ENCODE peak calls at places on chromosomes 1 and 21, in nine cellular contexts. Z, O, S, G, K, B, E, U and V are unnamed samples.

GRCh38 chr1:210233495-210234253 is 1.1 kb downstream of the SERTAD4 start:
- DNase-seq in Z (peak), O (peak), S (peak), G (no peak), K (no peak), B (peak), E (no peak), U (no peak), V (no peak)

GRCh38 chr1:156128749-156129682 is 14.5 kb downstream of the LMNA start:
- DNase-seq in Z (peak), O (peak), S (peak), G (no peak), K (no peak), B (no peak), E (no peak), U (no peak), V (no peak)

GRCh38 chr21:38950388-38951094 is 144.8 kb downstream of the ETS2 start:
- DNase-seq in Z (peak), O (peak), S (peak), G (no peak), K (no peak), B (no peak), E (no peak), U (no peak), V (no peak)

GRCh38 chr1:160942926-160943325 is 11.7 kb downstream of the ITLN2 start:
- DNase-seq in Z (no peak), O (no peak), S (peak), G (no peak), K (no peak), B (no peak), E (no peak), U (no peak), V (no peak)

GRCh38 chr1:174626031-174627020 is 178.6 kb downstream of the GPR52 start:
- DNase-seq in Z (no peak), O (no peak), S (peak), G (no peak), K (no peak), B (no peak), E (no peak), U (no peak), V (no peak)

GRCh38 chr1:183022202-183023145 is 746 bp upstream of the LAMC1 start:
- DNase-seq in Z (peak), O (peak), S (peak), G (no peak), K (peak), B (peak), E (peak), U (no peak), V (peak)

GRCh38 chr1:20682571-20683236 is 21.5 kb upstream of the DDOST start:
- DNase-seq in Z (no peak), O (no peak), S (no peak), G (no peak), K (no peak), B (no peak), E (no peak), U (peak), V (no peak)

GRCh38 chr1:52707927-52708655 is 9.9 kb upstream of the COA7 start:
- DNase-seq in Z (no peak), O (no peak), S (peak), G (no peak), K (no peak), B (no peak), E (no peak), U (no peak), V (no peak)

GRCh38 chr1:162405800-162406199 is 6.1 kb downstream of the SH2D1B start:
- DNase-seq in Z (no peak), O (no peak), S (no peak), G (no peak), K (no peak), B (no peak), E (no peak), U (no peak), V (no peak)

GRCh38 chr1:166685200-166685599 is 154.1 kb upstream of the POGK start:
- DNase-seq in Z (no peak), O (no peak), S (no peak), G (no peak), K (no peak), B (no peak), E (no peak), U (no peak), V (no peak)

GRCh38 chr1:218394416-218394815 is 49.3 kb downstream of the TGFB2 start:
- DNase-seq in Z (no peak), O (no peak), S (no peak), G (no peak), K (no peak), B (no peak), E (no peak), U (no peak), V (no peak)

GRCh38 chr21:41366522-41367151 is 4.8 kb downstream of the MX2 start:
- DNase-seq in Z (peak), O (no peak), S (peak), G (no peak), K (no peak), B (no peak), E (peak), U (peak), V (peak)

GRCh38 chr1:2412773-2413494 is 570 bp upstream of the PEX10 start:
- DNase-seq in Z (no peak), O (peak), S (peak), G (no peak), K (no peak), B (no peak), E (peak), U (peak), V (peak)

GRCh38 chr1:29679828-29680558 is 443.7 kb downstream of the PTPRU start:
- DNase-seq in Z (no peak), O (no peak), S (no peak), G (no peak), K (no peak), B (no peak), E (no peak), U (no peak), V (no peak)

GRCh38 chr1:216183007-216183406 is 240.2 kb downstream of the USH2A start:
- DNase-seq in Z (no peak), O (no peak), S (peak), G (no peak), K (no peak), B (no peak), E (no peak), U (no peak), V (no peak)

GRCh38 chr1:1313500-1314236 is 5.3 kb downstream of the PUSL1 start:
- DNase-seq in Z (no peak), O (no peak), S (no peak), G (no peak), K (no peak), B (no peak), E (no peak), U (no peak), V (no peak)
- TF ChIP-seq CTCF in Z (no peak), O (no peak), S (no peak), G (no peak), K (no peak), B (no peak), E (no peak), U (no peak), V (no peak)

GRCh38 chr1:206798384-206798996 is 26.2 kb upstream of the IL10 start:
- DNase-seq in Z (no peak), O (no peak), S (no peak), G (no peak), K (no peak), B (no peak), E (no peak), U (no peak), V (no peak)
- TF ChIP-seq CTCF in Z (no peak), O (no peak), S (no peak), G (no peak), K (no peak), B (no peak), E (no peak), U (no peak), V (no peak)

DNA sequence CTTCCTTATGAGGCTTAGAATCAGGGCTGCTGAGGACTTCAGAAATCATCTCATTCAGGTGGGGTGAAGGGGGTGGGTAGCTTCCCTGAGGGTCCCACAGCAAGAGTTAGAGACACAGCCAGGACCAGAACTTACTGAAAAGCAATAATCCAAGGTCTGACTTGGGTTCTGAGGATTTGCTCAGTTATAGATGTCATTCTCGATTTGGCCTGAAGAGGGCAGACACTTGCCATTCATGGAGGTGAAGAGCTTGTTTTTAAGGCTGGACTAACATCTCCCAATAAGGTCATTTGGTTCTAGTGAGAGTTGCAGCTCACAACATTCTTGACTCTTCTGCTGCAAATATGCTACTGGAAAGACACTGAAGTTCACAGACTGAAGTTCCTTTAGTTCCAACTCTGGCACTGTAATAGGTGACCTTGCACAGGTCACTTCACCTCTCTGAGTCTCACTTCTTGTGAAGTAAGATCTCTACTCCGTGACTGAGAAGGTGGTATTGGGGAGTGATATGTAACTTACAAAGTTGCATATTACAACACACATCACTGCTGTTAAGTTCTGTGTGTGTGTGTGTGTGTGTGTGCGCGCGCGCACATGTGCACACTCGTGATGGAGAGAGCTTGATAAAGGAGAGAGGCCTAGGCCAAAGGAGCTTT is 69.8 kb upstream of the DIRAS3 start:
- DNase-seq in Z (no peak), O (peak), S (peak), G (no peak), K (peak), B (peak), E (peak), U (no peak), V (no peak)
- TF ChIP-seq CTCF in Z (peak), O (peak), S (peak), G (peak), K (peak), B (peak), E (peak), U (peak), V (peak)

GRCh38 chr1:68164970-68165369 is 67.4 kb downstream of the WLS start:
- DNase-seq in Z (no peak), O (no peak), S (no peak), G (no peak), K (no peak), B (no peak), E (no peak), U (no peak), V (no peak)

GRCh38 chr1:68160021-68160420 is 72.3 kb downstream of the WLS start:
- DNase-seq in Z (no peak), O (no peak), S (no peak), G (no peak), K (no peak), B (no peak), E (no peak), U (no peak), V (no peak)

GRCh38 chr1:68165665-68166064 is 66.7 kb downstream of the WLS start:
- DNase-seq in Z (no peak), O (no peak), S (no peak), G (no peak), K (no peak), B (no peak), E (no peak), U (no peak), V (no peak)

GRCh38 chr1:68163220-68163619 is 69.1 kb downstream of the WLS start:
- DNase-seq in Z (no peak), O (no peak), S (no peak), G (no peak), K (no peak), B (no peak), E (no peak), U (no peak), V (no peak)

GRCh38 chr1:68162761-68163160 is 69.6 kb downstream of the WLS start:
- DNase-seq in Z (no peak), O (no peak), S (no peak), G (no peak), K (no peak), B (peak), E (no peak), U (no peak), V (no peak)
- TF ChIP-seq CTCF in Z (peak), O (no peak), S (peak), G (no peak), K (no peak), B (peak), E (no peak), U (no peak), V (no peak)

GRCh38 chr21:33031152-33031551 is 5.4 kb downstream of the OLIG2 start:
- DNase-seq in Z (no peak), O (no peak), S (no peak), G (no peak), K (no peak), B (no peak), E (peak), U (no peak), V (no peak)
- TF ChIP-seq CTCF in Z (no peak), O (no peak), S (no peak), G (no peak), K (no peak), B (no peak), E (no peak), U (no peak), V (no peak)

DNA sequence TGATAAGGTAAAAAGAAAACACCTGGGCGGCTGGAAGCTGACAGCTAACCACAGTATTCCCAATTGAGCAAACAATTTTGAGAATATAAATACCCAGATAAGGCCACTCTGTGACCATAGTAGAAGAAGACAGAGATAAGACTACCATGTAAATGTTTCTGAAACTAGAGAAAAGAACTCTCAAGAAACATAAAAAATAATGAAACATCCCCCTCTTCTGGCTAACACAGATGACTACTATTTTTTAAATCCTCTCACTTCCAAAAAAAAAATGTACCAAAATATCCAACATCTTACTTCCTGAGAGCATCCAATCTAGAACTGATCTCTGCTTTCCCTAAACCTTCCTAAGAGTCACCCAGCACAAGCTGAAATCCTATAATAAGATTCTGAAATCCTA is 125.9 kb downstream of the HFM1 start:
- DNase-seq in Z (no peak), O (no peak), S (peak), G (no peak), K (no peak), B (no peak), E (no peak), U (no peak), V (no peak)
- TF ChIP-seq CTCF in Z (no peak), O (no peak), S (peak), G (no peak), K (peak), B (peak), E (no peak), U (no peak), V (no peak)

GRCh38 chr1:46342084-46342656 is 1.6 kb downstream of the NSUN4 start:
- DNase-seq in Z (no peak), O (no peak), S (peak), G (no peak), K (no peak), B (peak), E (peak), U (peak), V (no peak)
- TF ChIP-seq CTCF in Z (no peak), O (no peak), S (peak), G (no peak), K (peak), B (peak), E (no peak), U (peak), V (no peak)

GRCh38 chr1:212701910-212702309 is 2.3 kb upstream of the BATF3 start:
- DNase-seq in Z (no peak), O (no peak), S (no peak), G (no peak), K (no peak), B (no peak), E (no peak), U (no peak), V (no peak)
- TF ChIP-seq CTCF in Z (no peak), O (no peak), S (peak), G (no peak), K (no peak), B (no peak), E (no peak), U (no peak), V (no peak)

DNA sequence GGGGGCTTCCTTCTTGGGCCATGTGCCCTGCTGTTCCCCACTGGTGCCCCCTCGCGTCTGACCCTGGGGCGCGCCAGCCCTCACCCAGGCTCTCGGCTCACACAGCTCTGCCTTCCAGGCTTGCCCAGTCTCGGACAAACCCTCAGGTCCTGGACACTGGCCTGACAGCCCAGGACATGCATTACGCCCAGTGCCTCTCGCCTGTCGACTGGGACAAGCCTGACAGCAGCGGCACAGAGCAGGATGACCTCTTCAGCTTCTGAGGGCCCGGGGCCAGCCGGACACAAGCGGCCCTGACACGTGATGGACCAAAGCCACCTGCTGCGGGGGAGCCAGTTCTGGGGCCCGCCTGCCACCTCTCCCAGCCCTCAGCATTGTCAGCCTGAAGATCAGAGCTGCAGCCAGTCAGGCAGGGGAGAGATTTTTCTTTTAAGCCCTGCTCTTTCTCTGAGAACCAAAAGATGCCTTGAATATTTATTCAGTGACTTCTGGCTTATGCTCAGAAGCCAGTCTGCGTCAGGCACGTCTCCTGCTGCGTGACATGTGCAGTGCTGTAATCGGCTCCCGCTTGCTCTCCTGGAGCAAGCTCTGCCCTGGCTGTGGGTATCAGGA is 23.4 kb downstream of the LDLRAP1 start:
- DNase-seq in Z (peak), O (peak), S (no peak), G (no peak), K (no peak), B (no peak), E (no peak), U (no peak), V (no peak)
- TF ChIP-seq CTCF in Z (no peak), O (no peak), S (no peak), G (peak), K (no peak), B (no peak), E (no peak), U (no peak), V (no peak)

DNA sequence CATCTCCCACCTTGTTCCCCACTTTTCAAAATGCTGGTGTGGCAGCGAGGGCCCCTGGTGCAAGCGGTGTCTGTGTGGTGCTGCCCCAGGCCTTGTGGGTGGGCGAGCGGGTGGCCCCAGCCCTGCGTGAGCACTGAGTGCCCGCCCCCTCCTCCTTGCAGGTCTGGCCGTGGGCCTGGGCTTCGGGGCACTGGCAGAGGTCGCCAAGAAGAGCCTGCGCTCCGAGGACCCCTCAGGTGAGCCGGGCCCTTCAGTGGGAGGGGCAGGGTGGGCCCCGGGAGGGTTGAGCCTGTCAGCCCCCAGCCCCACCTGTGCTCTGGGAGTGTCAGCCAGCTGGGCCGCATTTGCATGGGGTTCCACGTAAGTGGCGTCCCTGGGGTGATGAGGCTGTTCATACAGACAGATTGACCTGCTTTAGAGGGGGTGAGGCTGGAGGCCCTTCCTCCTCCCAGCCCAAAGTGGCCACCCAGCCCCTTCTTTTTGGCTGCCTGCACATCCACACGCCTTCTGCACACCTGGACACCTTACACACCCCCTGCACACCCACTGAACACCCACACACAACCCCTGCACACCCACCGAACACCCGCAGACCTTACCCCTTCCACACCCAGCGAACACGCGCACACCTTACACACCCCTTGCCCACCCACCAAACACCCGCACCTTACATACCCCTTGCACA is 37.3 kb downstream of the COQ8A start:
- DNase-seq in Z (no peak), O (no peak), S (no peak), G (no peak), K (no peak), B (no peak), E (no peak), U (no peak), V (no peak)
- TF ChIP-seq CTCF in Z (no peak), O (no peak), S (no peak), G (no peak), K (no peak), B (no peak), E (no peak), U (no peak), V (no peak)